ENCODE peak calls at places on chromosomes 5 and 9, in ten cellular contexts. P, S, L, E, W, C, A, Q, D and N are unnamed samples. For H3K27me3, the result is how much of the 10 kb centered on the place peaks cover.

GRCh38 chr5:16774806-16775205 is 158.0 kb upstream of the RETREG1 start:
- DNase-seq in D (no peak), P (no peak), L (no peak), Q (no peak), W (no peak), S (no peak), E (no peak), C (peak), A (no peak), N (no peak)

GRCh38 chr5:169914766-169915165 is 65.5 kb downstream of the INSYN2B start:
- DNase-seq in E (peak), L (peak), S (no peak), C (peak), D (no peak), A (peak), P (no peak), Q (no peak), W (no peak), N (peak)

GRCh38 chr5:124121198-124121597 is 609.2 kb downstream of the CSNK1G3 start:
- DNase-seq in L (no peak), D (no peak), E (no peak), P (no peak), W (no peak), C (no peak), S (no peak), Q (no peak), A (no peak), N (no peak)

GRCh38 chr9:94929373-94929764 is 202.9 kb downstream of the AOPEP start:
- DNase-seq in A (no peak), D (no peak), P (no peak), S (no peak), E (no peak), W (no peak), C (peak), Q (no peak), L (no peak), N (peak)

GRCh38 chr5:127891942-127892341 is 188.8 kb downstream of the CCDC192 start:
- DNase-seq in W (no peak), L (no peak), S (no peak), P (no peak), E (no peak), D (no peak), Q (no peak), C (no peak), A (no peak), N (no peak)

GRCh38 chr9:2623046-2623865 is 1.7 kb downstream of the VLDLR start:
- DNase-seq in C (peak), L (peak), S (peak), D (peak), W (peak), Q (no peak), P (no peak), E (peak), A (no peak), N (peak)

GRCh38 chr5:144247131-144247530 is 76.5 kb downstream of the KCTD16 start:
- DNase-seq in A (no peak), Q (no peak), P (no peak), S (no peak), D (no peak), L (no peak), E (no peak), C (no peak), W (no peak), N (no peak)

GRCh38 chr9:114050646-114051045 is 27.5 kb downstream of the AMBP start:
- DNase-seq in E (no peak), W (no peak), L (no peak), A (no peak), S (no peak), P (no peak), Q (no peak), D (peak), C (no peak), N (no peak)

GRCh38 chr9:7315746-7316457 is 483.7 kb downstream of the DMAC1 start:
- DNase-seq in Q (no peak), D (no peak), W (no peak), C (no peak), P (no peak), S (no peak), L (no peak), E (no peak), A (no peak), N (no peak)

GRCh38 chr9:7318920-7319319 is 480.7 kb downstream of the DMAC1 start:
- DNase-seq in E (no peak), P (no peak), L (no peak), C (no peak), Q (no peak), S (no peak), A (no peak), W (no peak), D (no peak), N (no peak)

GRCh38 chr9:7315116-7315515 is 484.5 kb downstream of the DMAC1 start:
- DNase-seq in S (no peak), C (no peak), Q (no peak), A (no peak), P (no peak), D (no peak), W (no peak), E (no peak), L (no peak), N (no peak)

GRCh38 chr9:7316458-7316795 is 483.2 kb downstream of the DMAC1 start:
- DNase-seq in E (no peak), W (no peak), A (no peak), C (no peak), Q (no peak), L (no peak), P (no peak), S (no peak), D (no peak), N (no peak)

GRCh38 chr9:7316967-7317366 is 482.6 kb downstream of the DMAC1 start:
- DNase-seq in Q (no peak), D (no peak), E (no peak), W (no peak), C (no peak), S (no peak), A (no peak), L (no peak), P (no peak), N (no peak)
- H3K27me3 ChIP-seq in Q (under half), D (under half), E (under half), W (under half), C (under half), S (under half), A (under half), L (under half), P (under half), N (under half)

GRCh38 chr5:907366-907765 is 14.7 kb downstream of the TRIP13 start:
- DNase-seq in W (no peak), P (no peak), Q (no peak), D (no peak), L (no peak), S (no peak), C (no peak), E (no peak), A (no peak), N (no peak)
- H3K27me3 ChIP-seq in W (under half), P (under half), Q (under half), D (under half), L (under half), S (under half), C (under half), E (under half), A (under half), N (under half)

GRCh38 chr5:6550628-6551027 is 82.2 kb downstream of the NSUN2 start:
- DNase-seq in P (no peak), L (no peak), S (no peak), E (no peak), Q (no peak), C (no peak), W (no peak), A (no peak), D (no peak), N (no peak)
- H3K27me3 ChIP-seq in P (under half), L (under half), S (under half), E (under half), Q (under half), C (under half), W (under half), A (under half), D (under half), N (under half)

DNA sequence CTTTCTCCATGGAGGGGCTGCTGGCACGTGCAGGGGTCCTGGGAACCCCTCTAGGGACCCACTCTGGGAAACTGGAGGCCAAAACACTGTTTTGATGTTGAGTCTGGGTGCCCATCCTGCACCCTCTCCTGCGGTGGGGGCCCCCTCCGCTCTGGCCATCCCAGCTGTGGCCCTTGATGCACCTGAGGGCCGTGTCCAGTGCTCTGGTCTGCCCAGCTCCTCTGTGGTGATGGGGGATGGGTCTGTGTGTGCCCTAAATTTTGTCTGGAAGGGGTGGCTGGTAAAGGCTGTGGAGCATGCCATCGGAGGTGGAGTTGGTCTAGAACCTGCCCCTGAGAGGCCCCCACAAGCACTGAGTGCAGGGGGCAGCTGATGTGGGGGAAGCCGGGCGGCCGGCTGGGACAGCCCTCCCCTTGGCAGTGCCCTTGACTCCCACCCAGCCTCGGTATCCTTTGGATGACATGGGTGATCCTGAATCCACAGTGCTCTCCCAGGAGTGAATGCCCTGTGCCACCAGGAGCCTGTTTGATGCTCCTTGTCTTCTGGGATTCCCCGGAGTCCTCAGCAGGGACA is 26.3 kb downstream of the AHRR start:
- DNase-seq in E (no peak), L (no peak), A (no peak), W (no peak), C (no peak), D (no peak), Q (no peak), S (no peak), P (no peak), N (no peak)
- H3K27me3 ChIP-seq in E (under half), L (under half), A (under half), W (under half), C (under half), D (under half), Q (under half), S (under half), P (under half), N (under half)